ENCODE peak calls at places on chromosomes 4 and X, in ten cellular contexts. J is stimulated activated CD8-positive, alpha-beta memory T cell treated with anti-CD3 and anti-CD28 coated beads, Interleukin-4, amount 100 ng/mL, for 48 hours; E is right atrium auricular region; M is AG10803; C is astrocyte; Q is non-pigmented ciliary epithelial cell; X is epithelial cell of proximal tubule; B is NCI-H1105 treated with DMSO at 0.1 percent for 48 hours; W is AG20443; V is central memory CD4-positive, alpha-beta T cell. F is an unnamed sample.

GRCh38 chr4:108333353-108333920 is 164.7 kb upstream of the LEF1 start:
- DNase-seq in X (no peak), M (no peak), C (no peak), E (no peak), W (no peak), B (no peak), Q (no peak), V (no peak), J (no peak), F (no peak)

GRCh38 chrX:107448625-107449468 is 605 bp upstream of the FRMPD3 start:
- DNase-seq in C (no peak), V (no peak), B (peak), E (no peak), W (peak), X (no peak), J (no peak), Q (no peak), M (no peak), F (peak)

GRCh38 chrX:70096052-70096451 is 33.8 kb downstream of the OTUD6A start:
- DNase-seq in J (no peak), B (peak), Q (no peak), M (peak), V (no peak), W (peak), C (no peak), E (no peak), X (no peak), F (no peak)

GRCh38 chrX:3697701-3698279 is 15.7 kb downstream of the PRKX start:
- DNase-seq in E (peak), C (peak), W (no peak), M (peak), Q (no peak), B (peak), J (no peak), V (no peak), X (peak), F (peak)

GRCh38 chr4:78784255-78784654 is 8.1 kb downstream of the BMP2K start:
- DNase-seq in X (no peak), M (peak), B (peak), J (no peak), E (no peak), W (peak), C (peak), Q (peak), V (no peak), F (no peak)

GRCh38 chr4:149914521-149915115 is 99.0 kb upstream of the IQCM start:
- DNase-seq in M (peak), J (peak), C (peak), Q (no peak), W (peak), V (no peak), E (no peak), B (peak), X (no peak), F (no peak)

GRCh38 chrX:2701600-2701999 is 10.5 kb downstream of the CD99 start:
- DNase-seq in C (no peak), Q (no peak), W (no peak), V (no peak), E (no peak), J (no peak), M (no peak), X (no peak), B (no peak), F (no peak)

GRCh38 chr4:111323916-111324315 is 701.0 kb upstream of the PITX2 start:
- DNase-seq in V (no peak), J (no peak), Q (peak), M (peak), E (no peak), C (peak), X (no peak), B (no peak), W (no peak), F (no peak)

GRCh38 chr4:40976343-40976742 is 226.6 kb downstream of the NSUN7 start:
- DNase-seq in E (no peak), Q (no peak), J (no peak), V (no peak), X (no peak), B (peak), W (peak), M (peak), C (peak), F (peak)

GRCh38 chrX:130086414-130087207 is 23.7 kb downstream of the ELF4 start:
- DNase-seq in M (no peak), C (no peak), J (peak), E (no peak), Q (no peak), X (no peak), W (no peak), B (no peak), V (peak), F (peak)

GRCh38 chr4:54940996-54941395 is 184.4 kb downstream of the KDR start:
- DNase-seq in J (peak), X (no peak), M (no peak), Q (no peak), W (no peak), E (no peak), V (no peak), B (peak), C (no peak), F (no peak)

GRCh38 chr4:94889961-94890360 is 132.2 kb downstream of the BMPR1B start:
- DNase-seq in C (peak), W (peak), B (no peak), Q (peak), V (no peak), M (peak), X (no peak), J (no peak), E (no peak), F (no peak)

F was measured in DMS79 treated with DMSO at 0.1 percent for 48 hours.